ENCODE peak calls at places on chromosomes 7 and 10, in seven cellular contexts. I is PC-9; L is PC-3; Z is heart left ventricle; O is CD4-positive, CD25-positive, alpha-beta regulatory T cell; J is heart right ventricle; D is thoracic aorta. V is an unnamed sample. For H3K4me1, the result is how much of the 10 kb centered on the place peaks cover.

GRCh38 chr7:114629762-114630161 is 215.1 kb downstream of the FOXP2 start:
- DNase-seq in I (no peak), L (no peak), Z (no peak), O (no peak), J (no peak), D (no peak), V (no peak)

GRCh38 chr7:30688718-30689221 is 6.5 kb upstream of the CRHR2 start:
- DNase-seq in I (peak), L (no peak), Z (no peak), O (no peak), J (peak), D (no peak), V (no peak)

GRCh38 chr7:78530351-78530750 is 731.8 kb downstream of the PHTF2 start:
- DNase-seq in I (no peak), L (peak), Z (no peak), O (no peak), J (no peak), D (no peak), V (no peak)

GRCh38 chr7:108613147-108613948 is 43.7 kb downstream of the DNAJB9 start:
- DNase-seq in I (peak), L (peak), Z (no peak), O (peak), J (no peak), D (no peak), V (peak)

GRCh38 chr10:82742478-82742877 is 867.5 kb downstream of the NRG3 start:
- DNase-seq in I (peak), L (peak), Z (no peak), O (no peak), J (no peak), D (no peak), V (no peak)

GRCh38 chr7:86444245-86444644 is 199.5 kb upstream of the GRM3 start:
- DNase-seq in I (no peak), L (no peak), Z (no peak), O (no peak), J (no peak), D (no peak), V (no peak)

GRCh38 chr7:105940111-105940510 is 23.0 kb upstream of the CDHR3 start:
- DNase-seq in I (no peak), L (peak), Z (no peak), O (no peak), J (no peak), D (no peak), V (peak)

GRCh38 chr7:124032369-124033092 is at the start of gene TMEM229A:
- DNase-seq in I (no peak), L (peak), Z (peak), O (peak), J (peak), D (no peak), V (peak)

GRCh38 chr10:46090258-46090812 is 44.3 kb upstream of the MSMB start:
- DNase-seq in I (no peak), L (no peak), Z (no peak), O (no peak), J (no peak), D (no peak), V (no peak)

GRCh38 chr7:25951414-25952276 is 200.4 kb upstream of the NFE2L3 start:
- DNase-seq in I (no peak), L (no peak), Z (no peak), O (peak), J (no peak), D (no peak), V (peak)

GRCh38 chr7:155248366-155248756 is 49.3 kb upstream of the INSIG1 start:
- DNase-seq in I (no peak), L (no peak), Z (no peak), O (no peak), J (no peak), D (no peak), V (no peak)

GRCh38 chr10:29859521-29860130 is 199.8 kb downstream of the JCAD start:
- DNase-seq in I (no peak), L (peak), Z (no peak), O (no peak), J (no peak), D (no peak), V (no peak)

GRCh38 chr10:112981553-112981952 is 31.5 kb downstream of the TCF7L2 start:
- DNase-seq in I (no peak), L (no peak), Z (no peak), O (peak), J (no peak), D (no peak), V (no peak)

GRCh38 chr7:87853237-87853864 is 22.8 kb downstream of the SLC25A40 start:
- DNase-seq in I (no peak), L (peak), Z (no peak), O (peak), J (no peak), D (no peak), V (no peak)

GRCh38 chr7:43693687-43694398 is 35.5 kb downstream of the COA1 start:
- DNase-seq in I (peak), L (peak), Z (no peak), O (no peak), J (no peak), D (no peak), V (no peak)

GRCh38 chr10:79404231-79404609 is 41.2 kb downstream of the ZCCHC24 start:
- DNase-seq in I (no peak), L (peak), Z (peak), O (no peak), J (peak), D (no peak), V (no peak)

GRCh38 chr10:60943372-60944158 is 420 bp downstream of the RHOBTB1 start:
- DNase-seq in I (no peak), L (peak), Z (peak), O (no peak), J (peak), D (peak), V (peak)

GRCh38 chr10:132064082-132064755 is 1.5 kb upstream of the JAKMIP3 start:
- DNase-seq in I (no peak), L (no peak), Z (peak), O (no peak), J (no peak), D (no peak), V (no peak)

GRCh38 chr10:132066812-132067211 is 1.1 kb downstream of the JAKMIP3 start:
- DNase-seq in I (no peak), L (no peak), Z (no peak), O (no peak), J (no peak), D (no peak), V (no peak)

GRCh38 chr10:132066186-132066585 is 440 bp downstream of the JAKMIP3 start:
- DNase-seq in I (no peak), L (peak), Z (no peak), O (no peak), J (no peak), D (no peak), V (no peak)

GRCh38 chr10:132064771-132065437 is 842 bp upstream of the JAKMIP3 start:
- DNase-seq in I (no peak), L (no peak), Z (no peak), O (no peak), J (no peak), D (no peak), V (no peak)

DNA sequence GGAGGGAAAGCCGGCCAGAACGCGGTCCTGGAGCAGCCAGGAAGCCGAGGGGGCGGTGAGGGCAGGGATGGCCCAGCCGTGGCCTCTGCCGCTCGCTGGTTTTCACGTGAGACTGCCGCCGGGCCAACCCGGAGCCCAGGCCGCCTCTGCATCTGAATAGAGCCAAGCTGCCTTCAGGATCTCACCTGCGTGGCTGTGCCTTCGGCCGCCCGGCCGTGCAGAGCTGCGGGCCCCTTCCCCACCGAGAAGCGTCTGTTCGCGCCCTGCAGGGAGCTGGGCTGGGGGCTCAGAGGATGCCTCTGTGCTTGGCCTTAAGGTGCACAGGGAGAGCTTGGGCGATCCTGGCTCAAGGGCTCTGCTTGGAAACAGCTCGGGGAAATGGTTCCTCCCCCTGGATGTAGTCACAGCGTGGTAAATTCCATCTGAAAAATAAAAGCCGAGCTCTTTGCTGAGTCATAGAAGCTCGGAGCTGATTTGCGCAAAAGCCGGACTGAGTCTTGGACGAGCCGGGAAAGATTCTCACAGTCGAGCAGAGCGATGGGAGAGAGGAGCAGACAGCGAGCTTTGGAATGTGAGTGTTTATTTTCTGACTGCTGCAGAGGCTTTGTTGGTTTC is at the start of gene JAKMIP3:
- DNase-seq in I (peak), L (peak), Z (peak), O (no peak), J (peak), D (no peak), V (peak)
- H3K4me3 ChIP-seq in I (peak), L (peak), Z (peak), O (peak), J (peak), D (peak), V (peak)

GRCh38 chr10:63209703-63210102 is 76.6 kb downstream of the NRBF2 start:
- DNase-seq in I (no peak), L (peak), Z (no peak), O (no peak), J (no peak), D (no peak), V (no peak)

GRCh38 chr10:63210611-63211196 is 77.6 kb downstream of the NRBF2 start:
- DNase-seq in I (no peak), L (no peak), Z (no peak), O (no peak), J (no peak), D (no peak), V (no peak)

GRCh38 chr10:63206576-63206975 is 73.4 kb downstream of the NRBF2 start:
- DNase-seq in I (no peak), L (no peak), Z (no peak), O (peak), J (no peak), D (no peak), V (no peak)

GRCh38 chr10:63206997-63207952 is 74.1 kb downstream of the NRBF2 start:
- DNase-seq in I (no peak), L (no peak), Z (peak), O (peak), J (peak), D (no peak), V (no peak)

DNA sequence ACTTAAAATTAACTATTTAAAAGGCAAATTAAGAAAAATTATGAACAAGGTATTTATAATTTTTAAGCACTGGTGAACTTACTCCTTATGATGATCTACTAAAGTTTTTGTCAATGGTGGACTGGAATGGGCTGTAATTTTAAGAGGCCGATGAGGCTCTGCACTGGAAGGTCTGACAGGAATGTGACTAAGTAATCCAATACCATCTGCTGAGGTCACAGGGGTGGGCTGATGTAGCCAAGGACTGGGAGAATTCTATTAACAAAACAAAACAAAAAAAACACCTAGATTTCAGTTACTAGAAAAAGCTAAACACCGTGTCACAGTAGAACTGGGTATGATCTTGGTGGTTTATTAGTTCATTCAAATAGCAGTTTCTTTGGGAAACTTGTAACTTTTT is 75.9 kb downstream of the NRBF2 start:
- DNase-seq in I (no peak), L (no peak), Z (no peak), O (no peak), J (no peak), D (no peak), V (no peak)
- H3K4me1 ChIP-seq in I (under half), L (under half), Z (half or more), O (under half), J (half or more), D (under half), V (under half)

GRCh38 chr10:5892007-5892406 is 2.0 kb downstream of the FBH1 start:
- DNase-seq in I (no peak), L (no peak), Z (no peak), O (peak), J (no peak), D (no peak), V (no peak)

GRCh38 chr10:5889624-5890518 is at the start of the genes ANKRD16 and FBH1:
- DNase-seq in I (peak), L (peak), Z (peak), O (peak), J (peak), D (peak), V (peak)

GRCh38 chr10:5891009-5891408 is 966 bp downstream of the FBH1 start:
- DNase-seq in I (no peak), L (no peak), Z (no peak), O (peak), J (no peak), D (no peak), V (no peak)

GRCh38 chr10:5888843-5889623 is 660 bp downstream of the ANKRD16 start:
- DNase-seq in I (no peak), L (peak), Z (peak), O (peak), J (no peak), D (no peak), V (peak)

DNA sequence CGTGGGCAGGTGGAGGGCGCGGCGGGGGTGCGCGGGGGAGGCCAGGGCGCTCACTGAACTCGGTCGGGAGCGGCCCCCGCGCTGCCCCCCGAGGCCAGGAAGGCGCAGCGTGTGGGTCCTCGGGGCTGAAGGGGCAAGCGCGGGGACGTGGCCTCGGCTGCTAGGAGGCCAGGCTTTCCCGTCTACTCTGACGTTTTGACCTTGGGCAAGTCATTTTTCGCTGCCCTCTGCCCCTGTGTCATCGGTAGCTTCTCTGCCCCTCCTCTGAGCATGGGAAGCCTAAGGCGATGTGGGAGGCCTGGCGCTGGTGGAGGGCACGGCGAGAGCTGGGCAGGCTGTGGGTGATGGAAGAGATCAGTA is 456 bp downstream of the FBH1 start:
- DNase-seq in I (no peak), L (peak), Z (peak), O (peak), J (peak), D (no peak), V (peak)
- H3K4me3 ChIP-seq in I (peak), L (peak), Z (peak), O (peak), J (peak), D (peak), V (peak)

GRCh38 chr7:129911790-129912189 is 41.0 kb downstream of the UBE2H start:
- DNase-seq in I (no peak), L (peak), Z (no peak), O (no peak), J (no peak), D (no peak), V (no peak)

GRCh38 chr7:129909669-129910068 is 43.1 kb downstream of the UBE2H start:
- DNase-seq in I (no peak), L (no peak), Z (no peak), O (no peak), J (no peak), D (no peak), V (no peak)

GRCh38 chr7:129914536-129915272 is 38.1 kb downstream of the UBE2H start:
- DNase-seq in I (no peak), L (no peak), Z (no peak), O (no peak), J (no peak), D (no peak), V (no peak)

GRCh38 chr7:129917934-129918333 is 34.8 kb downstream of the UBE2H start:
- DNase-seq in I (no peak), L (no peak), Z (no peak), O (no peak), J (no peak), D (no peak), V (no peak)

GRCh38 chr7:129913428-129913827 is 39.3 kb downstream of the UBE2H start:
- DNase-seq in I (no peak), L (no peak), Z (no peak), O (no peak), J (no peak), D (no peak), V (no peak)
- H3K4me1 ChIP-seq in I (under half), L (under half), Z (half or more), O (under half), J (under half), D (under half), V (under half)

GRCh38 chr10:117353700-117354099 is 21.5 kb downstream of the PDZD8 start:
- DNase-seq in I (no peak), L (no peak), Z (no peak), O (no peak), J (no peak), D (no peak), V (no peak)
- H3K4me3 ChIP-seq in I (no peak), L (no peak), Z (no peak), O (peak), J (no peak), D (no peak), V (no peak)

DNA sequence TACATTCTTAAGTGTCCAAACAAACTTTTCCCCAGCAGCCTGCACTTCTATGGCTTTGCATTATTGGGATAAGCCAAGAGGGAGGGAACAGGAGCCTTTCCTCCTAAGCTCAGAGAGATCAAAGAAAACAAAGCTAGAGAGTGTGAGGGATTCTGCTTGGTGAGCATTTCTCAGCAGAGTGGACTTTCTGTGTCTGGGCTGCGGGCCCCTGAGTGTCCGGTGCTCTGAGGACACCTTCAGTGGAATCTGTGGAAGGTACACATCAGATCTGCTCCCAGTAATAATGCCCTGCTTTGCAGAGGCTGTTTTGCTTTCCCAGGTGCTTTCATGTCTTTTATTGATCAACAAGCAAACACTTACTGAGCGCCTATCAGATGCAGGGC is 50.2 kb downstream of the KCNMA1 start:
- DNase-seq in I (no peak), L (no peak), Z (no peak), O (no peak), J (no peak), D (no peak), V (peak)
- H3K4me1 ChIP-seq in I (half or more), L (half or more), Z (under half), O (under half), J (under half), D (under half), V (under half)

GRCh38 chr10:130559213-130559944 is 423.2 kb downstream of the GLRX3 start:
- DNase-seq in I (no peak), L (no peak), Z (no peak), O (no peak), J (no peak), D (no peak), V (no peak)
- H3K4me3 ChIP-seq in I (no peak), L (no peak), Z (no peak), O (no peak), J (no peak), D (no peak), V (no peak)

GRCh38 chr10:24214762-24215161 is 5.8 kb downstream of the KIAA1217 start:
- DNase-seq in I (no peak), L (no peak), Z (peak), O (no peak), J (no peak), D (no peak), V (peak)
- H3K4me1 ChIP-seq in I (under half), L (under half), Z (under half), O (under half), J (under half), D (under half), V (under half)

GRCh38 chr7:47535704-47536628 is 45.9 kb downstream of the TNS3 start:
- DNase-seq in I (no peak), L (no peak), Z (no peak), O (no peak), J (no peak), D (no peak), V (no peak)
- H3K4me3 ChIP-seq in I (no peak), L (peak), Z (no peak), O (no peak), J (no peak), D (peak), V (no peak)

V was measured in Caco-2.